ENCODE peak calls at places on chromosome 3, in four cellular contexts. I is choroid plexus epithelial cell; O is CD8-positive, alpha-beta T cell; H is adrenal gland. A is an unnamed sample.

GRCh38 chr3:33355611-33356010 is 78.4 kb downstream of the FBXL2 start:
- DNase-seq in H (no peak), I (peak), O (no peak), A (no peak)

GRCh38 chr3:107217161-107217560 is 160.1 kb upstream of the CCDC54 start:
- DNase-seq in H (no peak), I (peak), O (no peak), A (no peak)

GRCh38 chr3:12759097-12759679 is at the start of gene TMEM40:
- DNase-seq in H (no peak), I (no peak), O (no peak), A (no peak)

GRCh38 chr3:12963869-12964712 is 109.1 kb downstream of the IQSEC1 start:
- DNase-seq in O (no peak), H (peak), I (peak), A (no peak)

GRCh38 chr3:124248471-124249028 is 256.6 kb upstream of the ROPN1 start:
- DNase-seq in H (peak), I (peak), O (no peak), A (peak)

GRCh38 chr3:106542101-106542769 is 673.4 kb upstream of the CBLB start:
- DNase-seq in H (no peak), O (no peak), I (peak), A (peak)

GRCh38 chr3:42803800-42804112 is 534 bp downstream of the HIGD1A start:
- DNase-seq in I (no peak), O (peak), H (peak), A (no peak)

GRCh38 chr3:161197855-161198836 is 23.0 kb upstream of the NMD3 start:
- DNase-seq in H (no peak), O (no peak), I (no peak), A (peak)

GRCh38 chr3:20914260-20914659 is 728.3 kb upstream of the SGO1 start:
- DNase-seq in H (no peak), O (no peak), I (no peak), A (no peak)

GRCh38 chr3:124504332-124505059 is 225.8 kb upstream of the UMPS start:
- DNase-seq in I (peak), H (peak), O (no peak), A (no peak)

GRCh38 chr3:58038675-58039302 is 30.6 kb downstream of the FLNB start:
- DNase-seq in I (no peak), O (no peak), H (no peak), A (no peak)

GRCh38 chr3:105490045-105490444 is 123.3 kb downstream of the ALCAM start:
- DNase-seq in O (no peak), I (peak), H (no peak), A (no peak)

GRCh38 chr3:68057637-68058320 is 403.4 kb upstream of the SUCLG2 start:
- DNase-seq in H (no peak), O (peak), I (no peak), A (no peak)

GRCh38 chr3:113405180-113405579 is 36.1 kb downstream of the CFAP44 start:
- DNase-seq in I (peak), O (no peak), H (no peak), A (no peak)

GRCh38 chr3:114213669-114214541 is 23.5 kb downstream of the ZNF80 start:
- DNase-seq in H (peak), O (peak), I (peak), A (peak)

GRCh38 chr3:171383206-171384018 is 76.8 kb downstream of the TNIK start:
- DNase-seq in H (no peak), I (peak), O (no peak), A (no peak)

GRCh38 chr3:38497026-38497425 is 886 bp downstream of the EXOG start:
- DNase-seq in H (no peak), I (peak), O (no peak), A (no peak)

GRCh38 chr3:112582242-112582874 is 20.5 kb downstream of the SLC35A5 start:
- DNase-seq in O (no peak), I (peak), H (peak), A (no peak)

GRCh38 chr3:153166206-153166605 is 4.2 kb downstream of the RAP2B start:
- DNase-seq in O (peak), I (peak), H (no peak), A (no peak)

GRCh38 chr3:48532271-48532973 is 24.2 kb downstream of the PFKFB4 start:
- DNase-seq in H (no peak), I (no peak), O (no peak), A (no peak)

GRCh38 chr3:6733699-6734394 is 127.1 kb upstream of the GRM7 start:
- DNase-seq in I (no peak), H (no peak), O (no peak), A (no peak)

GRCh38 chr3:130621824-130622223 is 104.8 kb downstream of the COL6A6 start:
- DNase-seq in H (no peak), I (no peak), O (no peak), A (no peak)

GRCh38 chr3:127792664-127793292 is 29.5 kb downstream of the MGLL start:
- DNase-seq in I (peak), O (no peak), H (no peak), A (no peak)

GRCh38 chr3:184129012-184129411 is 6.1 kb upstream of the EIF2B5 start:
- DNase-seq in I (peak), O (no peak), H (peak), A (no peak)

GRCh38 chr3:116517308-116517707 is 72.0 kb upstream of the LSAMP start:
- DNase-seq in I (peak), O (no peak), H (no peak), A (no peak)

GRCh38 chr3:183698760-183699159 is 1.2 kb downstream of the YEATS2 start:
- DNase-seq in H (peak), I (peak), O (no peak), A (no peak)

GRCh38 chr3:52477076-52477895 is 17.9 kb upstream of the STAB1 start:
- DNase-seq in I (no peak), H (no peak), O (no peak), A (no peak)

GRCh38 chr3:166071-166470 is 30.5 kb upstream of the CHL1 start:
- DNase-seq in H (no peak), I (no peak), O (no peak), A (no peak)

GRCh38 chr3:144112437-144112836 is 140.8 kb downstream of the DIPK2A start:
- DNase-seq in H (no peak), O (no peak), I (no peak), A (no peak)

GRCh38 chr3:53045107-53045783 is 628 bp downstream of the SFMBT1 start:
- DNase-seq in H (peak), I (peak), O (peak), A (no peak)

GRCh38 chr3:104066658-104067057 is 1300.1 kb upstream of the ALCAM start:
- DNase-seq in H (no peak), I (peak), O (no peak), A (peak)

GRCh38 chr3:137924628-137925027 is 85.3 kb upstream of the CLDN18 start:
- DNase-seq in I (no peak), O (no peak), H (no peak), A (no peak)

GRCh38 chr3:120471643-120472042 is 20.9 kb upstream of the FSTL1 start:
- DNase-seq in H (no peak), O (no peak), I (peak), A (no peak)

GRCh38 chr3:13191016-13191415 is 117.8 kb upstream of the IQSEC1 start:
- DNase-seq in H (no peak), O (no peak), I (no peak), A (no peak)

GRCh38 chr3:29775352-29775751 is 494.5 kb downstream of the RBMS3 start:
- DNase-seq in H (no peak), I (no peak), O (no peak), A (no peak)

GRCh38 chr3:147924755-147925154 is 515.6 kb downstream of the ZIC1 start:
- DNase-seq in O (no peak), H (no peak), I (no peak), A (no peak)

GRCh38 chr3:134621824-134622223 is 29.0 kb downstream of the KY start:
- DNase-seq in H (no peak), O (no peak), I (peak), A (no peak)

DNA sequence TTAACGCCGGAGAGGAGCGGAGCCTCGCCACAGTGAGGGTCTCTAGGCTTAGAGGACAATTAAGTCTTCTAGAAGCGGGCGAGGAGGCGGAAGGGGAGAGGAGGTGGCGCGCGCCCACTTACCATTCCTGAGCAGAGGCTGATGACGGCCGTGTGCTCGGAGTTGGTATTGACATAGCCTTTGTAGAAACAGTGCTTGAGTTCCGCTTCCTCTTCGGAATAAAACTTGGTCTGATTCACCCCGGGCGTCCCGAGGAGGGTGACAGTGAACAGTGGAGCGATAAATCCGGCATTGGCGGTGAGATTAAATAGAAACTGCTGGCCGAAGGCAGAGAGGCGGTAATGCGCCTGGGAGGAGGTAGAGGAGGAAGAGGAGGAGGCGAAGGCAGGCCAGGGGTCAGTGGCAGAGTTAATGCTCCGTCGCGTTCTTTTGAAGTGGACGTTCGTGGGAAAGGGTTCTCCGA is 1.3 kb downstream of the ADAMTS9 start:
- DNase-seq in O (no peak), I (peak), H (peak), A (no peak)
- H3K4me3 ChIP-seq in O (no peak), I (peak), H (peak), A (peak)

GRCh38 chr3:126487151-126487771 is 11.6 kb upstream of the ZXDC start:
- DNase-seq in O (no peak), I (peak), H (peak), A (no peak)
- TF ChIP-seq CTCF in O (no peak), I (peak), H (peak), A (peak)

DNA sequence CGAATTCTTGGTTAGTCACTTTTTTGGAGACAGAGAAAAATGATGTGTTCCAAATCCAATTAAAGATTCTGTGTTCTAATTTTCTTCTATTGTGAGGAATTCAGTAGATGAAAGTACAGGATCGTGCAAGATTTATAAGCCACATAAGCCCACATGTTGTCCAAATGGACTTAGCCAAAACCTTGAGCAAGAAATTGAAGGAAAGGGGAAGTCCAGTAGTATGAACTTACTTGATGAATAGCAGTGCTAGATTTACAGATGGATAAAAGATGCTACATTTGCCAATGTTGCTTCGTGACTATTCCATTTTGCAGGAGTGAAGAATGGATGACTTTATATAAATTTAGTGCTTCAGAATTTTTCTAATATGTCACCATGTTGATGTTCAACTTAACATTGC is 120.0 kb upstream of the ATP11B start:
- DNase-seq in O (no peak), I (no peak), H (no peak), A (no peak)
- H3K4me3 ChIP-seq in O (no peak), I (no peak), H (no peak), A (no peak)

GRCh38 chr3:45670995-45671394 is 18.2 kb upstream of the SACM1L start:
- DNase-seq in O (no peak), I (peak), H (no peak), A (no peak)
- TF ChIP-seq CTCF in O (no peak), I (peak), H (no peak), A (no peak)

GRCh38 chr3:71543371-71544016 is 40.0 kb downstream of the FOXP1 start:
- DNase-seq in O (no peak), I (no peak), H (no peak), A (no peak)
- H3K4me3 ChIP-seq in O (no peak), I (no peak), H (no peak), A (no peak)

DNA sequence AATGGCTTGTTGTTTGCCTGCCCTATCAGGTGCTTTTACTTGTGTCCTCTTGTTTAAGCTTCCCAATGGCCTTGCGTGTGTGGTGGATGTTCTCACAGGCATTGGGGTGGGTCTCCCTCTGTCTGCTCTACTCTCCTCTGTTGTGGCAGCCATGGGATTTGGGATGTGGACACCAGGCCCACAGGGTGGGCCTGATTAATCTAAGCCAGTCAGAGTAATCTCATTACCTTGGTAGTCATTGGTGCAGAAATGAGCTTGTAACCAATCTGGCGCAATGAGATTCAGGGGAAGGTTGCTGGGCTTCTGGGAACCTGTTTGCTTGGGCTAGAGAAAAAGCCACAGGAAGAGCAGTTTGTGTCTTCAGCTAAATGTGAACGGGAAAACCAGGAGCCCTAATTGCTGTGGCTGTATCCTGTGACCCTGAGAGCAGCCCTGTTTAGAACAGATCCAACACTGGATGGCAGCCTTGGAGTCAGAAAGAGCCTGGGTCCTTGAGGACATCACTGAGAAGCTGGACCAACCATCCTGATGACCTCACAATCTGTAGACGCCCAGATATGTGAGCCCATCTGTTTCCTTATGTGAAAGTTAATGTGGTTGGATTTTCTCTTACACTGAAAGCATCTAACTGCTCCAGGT is 157.3 kb upstream of the UBE2E1 start:
- DNase-seq in I (peak), H (peak), O (no peak), A (no peak)
- TF ChIP-seq CTCF in I (no peak), H (no peak), O (no peak), A (peak)

A was measured in epithelial cell of proximal tubule.